ENCODE peak calls at places on chromosomes 11 and 22, in seven cellular contexts. A, S, Q, G, Y, H and B are unnamed samples.

GRCh38 chr22:39476664-39477063 is 19.9 kb downstream of the MGAT3 start:
- DNase-seq in A (no peak), S (no peak), Q (no peak), G (no peak), Y (no peak), H (no peak), B (no peak)

GRCh38 chr11:125679397-125679796 is 1.2 kb downstream of the ACRV1 start:
- DNase-seq in A (no peak), S (no peak), Q (no peak), G (no peak), Y (no peak), H (no peak), B (no peak)

GRCh38 chr11:69699213-69699612 is 4.6 kb downstream of the FGF19 start:
- DNase-seq in A (no peak), S (no peak), Q (no peak), G (no peak), Y (peak), H (no peak), B (no peak)

GRCh38 chr11:78742430-78742829 is 167.8 kb upstream of the NARS2 start:
- DNase-seq in A (peak), S (no peak), Q (no peak), G (no peak), Y (peak), H (no peak), B (no peak)

GRCh38 chr11:1073261-1073724 is 1.4 kb upstream of the MUC2 start:
- DNase-seq in A (peak), S (no peak), Q (no peak), G (no peak), Y (peak), H (no peak), B (no peak)

GRCh38 chr11:34754171-34754823 is 133.4 kb downstream of the EHF start:
- DNase-seq in A (peak), S (no peak), Q (no peak), G (no peak), Y (no peak), H (no peak), B (no peak)

GRCh38 chr22:34105461-34106062 is 185.3 kb upstream of the LARGE1 start:
- DNase-seq in A (peak), S (peak), Q (no peak), G (no peak), Y (no peak), H (no peak), B (no peak)

GRCh38 chr11:116275634-116276033 is 497.2 kb downstream of the BUD13 start:
- DNase-seq in A (no peak), S (no peak), Q (no peak), G (no peak), Y (peak), H (no peak), B (no peak)

GRCh38 chr11:12755510-12755909 is 81.3 kb downstream of the TEAD1 start:
- DNase-seq in A (no peak), S (no peak), Q (no peak), G (no peak), Y (no peak), H (no peak), B (no peak)

GRCh38 chr11:8230921-8231847 is 32.5 kb downstream of the LMO1 start:
- DNase-seq in A (no peak), S (no peak), Q (no peak), G (no peak), Y (no peak), H (no peak), B (no peak)

GRCh38 chr22:26484360-26484706 is 656 bp downstream of the SRRD start:
- DNase-seq in A (no peak), S (no peak), Q (no peak), G (no peak), Y (no peak), H (no peak), B (no peak)

GRCh38 chr22:50471197-50471847 is 3.5 kb downstream of the SBF1 start:
- DNase-seq in A (no peak), S (no peak), Q (no peak), G (no peak), Y (no peak), H (peak), B (no peak)

GRCh38 chr11:12461516-12461915 is 84.1 kb downstream of the PARVA start:
- DNase-seq in A (no peak), S (no peak), Q (no peak), G (no peak), Y (no peak), H (no peak), B (no peak)

GRCh38 chr11:36437413-36437812 is 72.7 kb downstream of the TRAF6 start:
- DNase-seq in A (no peak), S (no peak), Q (no peak), G (no peak), Y (no peak), H (no peak), B (no peak)

GRCh38 chr22:47810505-47811500 is 1048.4 kb downstream of the TBC1D22A start:
- DNase-seq in A (no peak), S (no peak), Q (no peak), G (no peak), Y (no peak), H (no peak), B (no peak)

GRCh38 chr22:29907753-29908515 is 25.0 kb downstream of the MTMR3 start:
- DNase-seq in A (peak), S (no peak), Q (no peak), G (no peak), Y (peak), H (no peak), B (no peak)

GRCh38 chr11:62394825-62395538 is 23.9 kb upstream of the SCGB1A1 start:
- DNase-seq in A (peak), S (no peak), Q (no peak), G (peak), Y (peak), H (peak), B (no peak)

GRCh38 chr11:67996622-67997459 is 7.1 kb downstream of the UNC93B1 start:
- DNase-seq in A (no peak), S (peak), Q (peak), G (no peak), Y (no peak), H (peak), B (peak)

GRCh38 chr11:18248561-18248960 is at the start of gene SAA2:
- DNase-seq in A (no peak), S (no peak), Q (no peak), G (no peak), Y (no peak), H (no peak), B (no peak)

GRCh38 chr22:43881091-43882061 is 10.4 kb downstream of the PNPLA5 start:
- DNase-seq in A (no peak), S (no peak), Q (no peak), G (no peak), Y (no peak), H (no peak), B (no peak)

GRCh38 chr11:128354476-128354875 is 232.9 kb downstream of the ETS1 start:
- DNase-seq in A (no peak), S (no peak), Q (no peak), G (no peak), Y (no peak), H (no peak), B (no peak)

GRCh38 chr11:129489254-129489653 is 113.6 kb downstream of the BARX2 start:
- DNase-seq in A (no peak), S (no peak), Q (no peak), G (no peak), Y (no peak), H (no peak), B (no peak)

GRCh38 chr11:14971865-14972580 is at the start of gene CALCA:
- DNase-seq in A (no peak), S (no peak), Q (no peak), G (no peak), Y (no peak), H (no peak), B (no peak)

GRCh38 chr11:70605846-70606245 is 207.5 kb downstream of the CTTN start:
- DNase-seq in A (no peak), S (no peak), Q (no peak), G (no peak), Y (no peak), H (no peak), B (no peak)

GRCh38 chr11:35104655-35105054 is 34.3 kb upstream of the CD44 start:
- DNase-seq in A (no peak), S (no peak), Q (no peak), G (no peak), Y (no peak), H (no peak), B (no peak)

GRCh38 chr11:35553831-35554230 is 28.4 kb upstream of the PAMR1 start:
- DNase-seq in A (no peak), S (no peak), Q (no peak), G (no peak), Y (peak), H (no peak), B (no peak)

GRCh38 chr11:9990221-9990973 is 303.6 kb downstream of the SBF2 start:
- DNase-seq in A (no peak), S (no peak), Q (no peak), G (no peak), Y (no peak), H (no peak), B (no peak)

GRCh38 chr11:71485466-71485865 is 32.5 kb downstream of the NADSYN1 start:
- DNase-seq in A (no peak), S (no peak), Q (no peak), G (no peak), Y (no peak), H (no peak), B (no peak)

GRCh38 chr11:118012083-118012669 is 26.0 kb downstream of the IL10RA start:
- DNase-seq in A (no peak), S (no peak), Q (no peak), G (no peak), Y (peak), H (no peak), B (no peak)

GRCh38 chr22:26579331-26579886 is 10.5 kb downstream of the TPST2 start:
- DNase-seq in A (no peak), S (peak), Q (peak), G (peak), Y (no peak), H (peak), B (peak)

GRCh38 chr11:69902337-69902736 is 83.1 kb upstream of the FGF3 start:
- DNase-seq in A (no peak), S (no peak), Q (no peak), G (no peak), Y (no peak), H (no peak), B (no peak)

GRCh38 chr11:17066691-17067090 is 10.8 kb downstream of the RPS13 start:
- DNase-seq in A (no peak), S (no peak), Q (no peak), G (no peak), Y (no peak), H (no peak), B (no peak)

GRCh38 chr22:36641902-36642640 is 61.5 kb downstream of the CACNG2 start:
- DNase-seq in A (no peak), S (no peak), Q (no peak), G (no peak), Y (peak), H (no peak), B (no peak)

GRCh38 chr11:128422576-128423370 is 164.6 kb downstream of the ETS1 start:
- DNase-seq in A (no peak), S (peak), Q (peak), G (peak), Y (no peak), H (peak), B (no peak)